ENCODE peak calls at places on chromosomes 5 and 9, in nine cellular contexts. One of them, this sample, is unnamed.
A peak's percentile ranks its signal among the peaks of the same experiment; 100 is the strongest.

GRCh38 chr9:37707748-37708147 is 45.9 kb upstream of the TRMT10B start:
- DNase-seq in right cardiac atrium: no peak
- DNase-seq in activated naive CD8-positive, alpha-beta T cell treated with anti-CD3 and anti-CD28 coated beads, Interleukin-2, amount 10 ng/mL, durations not matched to agents 7 days and 5 days: no peak
- DNase-seq in naive thymus-derived CD4-positive, alpha-beta T cell: no peak
- DNase-seq in gastrocnemius medialis: no peak
- DNase-seq in HTR-8/SVneo: no peak
- DNase-seq in H54: no peak
- DNase-seq in ecto neural progenitor cell: no peak
- DNase-seq in RWPE1: no peak
- DNase-seq in this sample: no peak

GRCh38 chr9:115850548-115851304 is 302.9 kb upstream of the PAPPA start:
- DNase-seq in naive thymus-derived CD4-positive, alpha-beta T cell: no peak
- DNase-seq in ecto neural progenitor cell: no peak
- DNase-seq in right cardiac atrium: no peak
- DNase-seq in activated naive CD8-positive, alpha-beta T cell treated with anti-CD3 and anti-CD28 coated beads, Interleukin-2, amount 10 ng/mL, durations not matched to agents 7 days and 5 days: no peak
- DNase-seq in H54: no peak
- DNase-seq in RWPE1: no peak
- DNase-seq in HTR-8/SVneo: no peak
- DNase-seq in gastrocnemius medialis: no peak
- DNase-seq in this sample: no peak

GRCh38 chr5:139650031-139650688 is 2.0 kb downstream of the CXXC5 start:
- DNase-seq in activated naive CD8-positive, alpha-beta T cell treated with anti-CD3 and anti-CD28 coated beads, Interleukin-2, amount 10 ng/mL, durations not matched to agents 7 days and 5 days: no peak
- DNase-seq in right cardiac atrium: no peak
- DNase-seq in H54: no peak
- DNase-seq in RWPE1: no peak
- DNase-seq in naive thymus-derived CD4-positive, alpha-beta T cell: no peak
- DNase-seq in gastrocnemius medialis: peak; percentile 58
- DNase-seq in HTR-8/SVneo: no peak
- DNase-seq in ecto neural progenitor cell: peak; percentile 82
- DNase-seq in this sample: no peak

GRCh38 chr9:124003636-124004349 is 7.8 kb upstream of the LHX2 start:
- DNase-seq in gastrocnemius medialis: no peak
- DNase-seq in right cardiac atrium: no peak
- DNase-seq in H54: no peak
- DNase-seq in ecto neural progenitor cell: no peak
- DNase-seq in HTR-8/SVneo: no peak
- DNase-seq in activated naive CD8-positive, alpha-beta T cell treated with anti-CD3 and anti-CD28 coated beads, Interleukin-2, amount 10 ng/mL, durations not matched to agents 7 days and 5 days: no peak
- DNase-seq in naive thymus-derived CD4-positive, alpha-beta T cell: no peak
- DNase-seq in RWPE1: no peak
- DNase-seq in this sample: no peak

GRCh38 chr9:131319486-131319885 is 30.0 kb downstream of the PLPP7 start:
- DNase-seq in HTR-8/SVneo: no peak
- DNase-seq in naive thymus-derived CD4-positive, alpha-beta T cell: no peak
- DNase-seq in ecto neural progenitor cell: no peak
- DNase-seq in H54: no peak
- DNase-seq in gastrocnemius medialis: peak; percentile 59
- DNase-seq in RWPE1: no peak
- DNase-seq in activated naive CD8-positive, alpha-beta T cell treated with anti-CD3 and anti-CD28 coated beads, Interleukin-2, amount 10 ng/mL, durations not matched to agents 7 days and 5 days: no peak
- DNase-seq in right cardiac atrium: no peak
- DNase-seq in this sample: no peak

GRCh38 chr5:5220896-5221295 is 80.8 kb downstream of the ADAMTS16 start:
- DNase-seq in activated naive CD8-positive, alpha-beta T cell treated with anti-CD3 and anti-CD28 coated beads, Interleukin-2, amount 10 ng/mL, durations not matched to agents 7 days and 5 days: no peak
- DNase-seq in ecto neural progenitor cell: no peak
- DNase-seq in right cardiac atrium: no peak
- DNase-seq in H54: no peak
- DNase-seq in RWPE1: no peak
- DNase-seq in HTR-8/SVneo: no peak
- DNase-seq in gastrocnemius medialis: peak; percentile 24
- DNase-seq in naive thymus-derived CD4-positive, alpha-beta T cell: no peak
- DNase-seq in this sample: no peak

GRCh38 chr5:116371935-116372334 is 202.7 kb downstream of the SEMA6A start:
- DNase-seq in ecto neural progenitor cell: no peak
- DNase-seq in activated naive CD8-positive, alpha-beta T cell treated with anti-CD3 and anti-CD28 coated beads, Interleukin-2, amount 10 ng/mL, durations not matched to agents 7 days and 5 days: no peak
- DNase-seq in naive thymus-derived CD4-positive, alpha-beta T cell: no peak
- DNase-seq in HTR-8/SVneo: no peak
- DNase-seq in RWPE1: no peak
- DNase-seq in right cardiac atrium: no peak
- DNase-seq in gastrocnemius medialis: no peak
- DNase-seq in H54: no peak
- DNase-seq in this sample: no peak

GRCh38 chr9:136742640-136743391 is at the start of gene LCN10:
- DNase-seq in right cardiac atrium: no peak
- DNase-seq in ecto neural progenitor cell: peak; percentile 79
- DNase-seq in RWPE1: no peak
- DNase-seq in HTR-8/SVneo: no peak
- DNase-seq in gastrocnemius medialis: no peak
- DNase-seq in naive thymus-derived CD4-positive, alpha-beta T cell: no peak
- DNase-seq in H54: no peak
- DNase-seq in activated naive CD8-positive, alpha-beta T cell treated with anti-CD3 and anti-CD28 coated beads, Interleukin-2, amount 10 ng/mL, durations not matched to agents 7 days and 5 days: no peak
- DNase-seq in this sample: no peak

GRCh38 chr5:129459485-129460120 is 495 bp upstream of the ADAMTS19 start:
- DNase-seq in HTR-8/SVneo: no peak
- DNase-seq in gastrocnemius medialis: no peak
- DNase-seq in RWPE1: no peak
- DNase-seq in H54: no peak
- DNase-seq in naive thymus-derived CD4-positive, alpha-beta T cell: no peak
- DNase-seq in ecto neural progenitor cell: peak; percentile 76
- DNase-seq in activated naive CD8-positive, alpha-beta T cell treated with anti-CD3 and anti-CD28 coated beads, Interleukin-2, amount 10 ng/mL, durations not matched to agents 7 days and 5 days: peak; percentile 28
- DNase-seq in right cardiac atrium: peak; percentile 44
- DNase-seq in this sample: no peak

GRCh38 chr5:134123360-134123759 is 8.9 kb downstream of the TCF7 start:
- DNase-seq in right cardiac atrium: no peak
- DNase-seq in HTR-8/SVneo: no peak
- DNase-seq in H54: no peak
- DNase-seq in RWPE1: no peak
- DNase-seq in activated naive CD8-positive, alpha-beta T cell treated with anti-CD3 and anti-CD28 coated beads, Interleukin-2, amount 10 ng/mL, durations not matched to agents 7 days and 5 days: no peak
- DNase-seq in naive thymus-derived CD4-positive, alpha-beta T cell: no peak
- DNase-seq in gastrocnemius medialis: no peak
- DNase-seq in ecto neural progenitor cell: no peak
- DNase-seq in this sample: no peak

GRCh38 chr5:133460172-133460758 is 152.1 kb downstream of the FSTL4 start:
- DNase-seq in RWPE1: peak; percentile 87
- DNase-seq in gastrocnemius medialis: no peak
- DNase-seq in HTR-8/SVneo: peak; percentile 56
- DNase-seq in right cardiac atrium: no peak
- DNase-seq in activated naive CD8-positive, alpha-beta T cell treated with anti-CD3 and anti-CD28 coated beads, Interleukin-2, amount 10 ng/mL, durations not matched to agents 7 days and 5 days: peak; percentile 54
- DNase-seq in naive thymus-derived CD4-positive, alpha-beta T cell: no peak
- DNase-seq in ecto neural progenitor cell: peak; percentile 77
- DNase-seq in H54: peak; percentile 44
- DNase-seq in this sample: no peak

GRCh38 chr5:158786390-158786789 is 313.3 kb downstream of the EBF1 start:
- DNase-seq in right cardiac atrium: peak; percentile 22
- DNase-seq in HTR-8/SVneo: no peak
- DNase-seq in RWPE1: no peak
- DNase-seq in H54: no peak
- DNase-seq in naive thymus-derived CD4-positive, alpha-beta T cell: no peak
- DNase-seq in activated naive CD8-positive, alpha-beta T cell treated with anti-CD3 and anti-CD28 coated beads, Interleukin-2, amount 10 ng/mL, durations not matched to agents 7 days and 5 days: no peak
- DNase-seq in gastrocnemius medialis: peak; percentile 24
- DNase-seq in ecto neural progenitor cell: no peak
- DNase-seq in this sample: no peak

GRCh38 chr5:54944364-54944763 is 41.0 kb downstream of the ESM1 start:
- DNase-seq in RWPE1: peak; percentile 59
- DNase-seq in gastrocnemius medialis: no peak
- DNase-seq in HTR-8/SVneo: peak; percentile 21
- DNase-seq in activated naive CD8-positive, alpha-beta T cell treated with anti-CD3 and anti-CD28 coated beads, Interleukin-2, amount 10 ng/mL, durations not matched to agents 7 days and 5 days: peak; percentile 41
- DNase-seq in H54: no peak
- DNase-seq in naive thymus-derived CD4-positive, alpha-beta T cell: peak; percentile 54
- DNase-seq in ecto neural progenitor cell: no peak
- DNase-seq in right cardiac atrium: no peak
- DNase-seq in this sample: peak; percentile 16

GRCh38 chr5:42953061-42953460 is 87.1 kb downstream of the ANXA2R start:
- DNase-seq in naive thymus-derived CD4-positive, alpha-beta T cell: no peak
- DNase-seq in activated naive CD8-positive, alpha-beta T cell treated with anti-CD3 and anti-CD28 coated beads, Interleukin-2, amount 10 ng/mL, durations not matched to agents 7 days and 5 days: no peak
- DNase-seq in HTR-8/SVneo: no peak
- DNase-seq in ecto neural progenitor cell: no peak
- DNase-seq in H54: no peak
- DNase-seq in right cardiac atrium: no peak
- DNase-seq in gastrocnemius medialis: no peak
- DNase-seq in RWPE1: no peak
- DNase-seq in this sample: no peak

GRCh38 chr5:180438785-180439780 is 55.1 kb upstream of the CNOT6 start:
- DNase-seq in H54: no peak
- DNase-seq in activated naive CD8-positive, alpha-beta T cell treated with anti-CD3 and anti-CD28 coated beads, Interleukin-2, amount 10 ng/mL, durations not matched to agents 7 days and 5 days: no peak
- DNase-seq in right cardiac atrium: no peak
- DNase-seq in RWPE1: no peak
- DNase-seq in ecto neural progenitor cell: no peak
- DNase-seq in HTR-8/SVneo: no peak
- DNase-seq in gastrocnemius medialis: no peak
- DNase-seq in naive thymus-derived CD4-positive, alpha-beta T cell: no peak
- DNase-seq in this sample: no peak

GRCh38 chr9:22244141-22245011 is 202.2 kb upstream of the DMRTA1 start:
- DNase-seq in right cardiac atrium: no peak
- DNase-seq in ecto neural progenitor cell: no peak
- DNase-seq in naive thymus-derived CD4-positive, alpha-beta T cell: peak; percentile 7
- DNase-seq in H54: no peak
- DNase-seq in RWPE1: peak; percentile 47
- DNase-seq in HTR-8/SVneo: peak; percentile 10
- DNase-seq in gastrocnemius medialis: no peak
- DNase-seq in activated naive CD8-positive, alpha-beta T cell treated with anti-CD3 and anti-CD28 coated beads, Interleukin-2, amount 10 ng/mL, durations not matched to agents 7 days and 5 days: peak; percentile 43
- DNase-seq in this sample: peak; percentile 41

GRCh38 chr5:16568875-16569580 is 47.8 kb downstream of the RETREG1 start:
- DNase-seq in HTR-8/SVneo: no peak
- DNase-seq in activated naive CD8-positive, alpha-beta T cell treated with anti-CD3 and anti-CD28 coated beads, Interleukin-2, amount 10 ng/mL, durations not matched to agents 7 days and 5 days: no peak
- DNase-seq in H54: peak; percentile 80
- DNase-seq in gastrocnemius medialis: no peak
- DNase-seq in ecto neural progenitor cell: no peak
- DNase-seq in right cardiac atrium: peak; percentile 30
- DNase-seq in naive thymus-derived CD4-positive, alpha-beta T cell: no peak
- DNase-seq in RWPE1: peak; percentile 62
- DNase-seq in this sample: no peak

GRCh38 chr5:78286288-78286687 is 8.2 kb downstream of the AP3B1 start:
- DNase-seq in activated naive CD8-positive, alpha-beta T cell treated with anti-CD3 and anti-CD28 coated beads, Interleukin-2, amount 10 ng/mL, durations not matched to agents 7 days and 5 days: no peak
- DNase-seq in H54: no peak
- DNase-seq in gastrocnemius medialis: no peak
- DNase-seq in RWPE1: no peak
- DNase-seq in HTR-8/SVneo: no peak
- DNase-seq in naive thymus-derived CD4-positive, alpha-beta T cell: no peak
- DNase-seq in ecto neural progenitor cell: no peak
- DNase-seq in right cardiac atrium: no peak
- DNase-seq in this sample: no peak

GRCh38 chr5:531101-531748 is 7.0 kb upstream of the SLC9A3 start:
- DNase-seq in naive thymus-derived CD4-positive, alpha-beta T cell: no peak
- DNase-seq in gastrocnemius medialis: no peak
- DNase-seq in HTR-8/SVneo: no peak
- DNase-seq in RWPE1: no peak
- DNase-seq in right cardiac atrium: peak; percentile 9
- DNase-seq in activated naive CD8-positive, alpha-beta T cell treated with anti-CD3 and anti-CD28 coated beads, Interleukin-2, amount 10 ng/mL, durations not matched to agents 7 days and 5 days: peak; percentile 27
- DNase-seq in H54: no peak
- DNase-seq in ecto neural progenitor cell: no peak
- DNase-seq in this sample: no peak

GRCh38 chr5:110386782-110387181 is 339.7 kb downstream of the TMEM232 start:
- DNase-seq in ecto neural progenitor cell: no peak
- DNase-seq in activated naive CD8-positive, alpha-beta T cell treated with anti-CD3 and anti-CD28 coated beads, Interleukin-2, amount 10 ng/mL, durations not matched to agents 7 days and 5 days: no peak
- DNase-seq in RWPE1: no peak
- DNase-seq in H54: no peak
- DNase-seq in naive thymus-derived CD4-positive, alpha-beta T cell: no peak
- DNase-seq in HTR-8/SVneo: peak; percentile 7
- DNase-seq in right cardiac atrium: no peak
- DNase-seq in gastrocnemius medialis: no peak
- DNase-seq in this sample: no peak

This sample was measured in NK-92 treated with Interleukin-12 subunit alpha and Interleukin-12 subunit beta, amount 100 ng/mL, for 24 hours.